ENCODE peak calls at places on chromosome 18, in five cellular contexts. J is right cardiac atrium, A is HepG2, R is GM23338, L is body of pancreas. E is an unnamed sample. For H3K4me1, the result is how much of the 10 kb centered on the place peaks cover.

GRCh38 chr18:74834424-74835309 is 237.0 kb downstream of the ZNF407 start:
- DNase-seq in J (no peak), L (no peak), A (peak), R (peak), E (no peak)

GRCh38 chr18:75161629-75162028 is 47.3 kb downstream of the PTGR3 start:
- DNase-seq in R (no peak), J (no peak), L (no peak), A (peak), E (no peak)

GRCh38 chr18:27311114-27311513 is 126.0 kb upstream of the CHST9 start:
- DNase-seq in R (no peak), J (no peak), L (no peak), A (no peak), E (no peak)

GRCh38 chr18:67520276-67521035 is 3.9 kb upstream of the DSEL start:
- DNase-seq in R (no peak), J (no peak), L (no peak), A (no peak), E (no peak)

GRCh38 chr18:64244571-64244970 is 95.7 kb upstream of the LINC00305 start:
- DNase-seq in A (no peak), R (peak), L (no peak), J (no peak), E (no peak)

GRCh38 chr18:32576296-32576916 is 105.7 kb upstream of the GAREM1 start:
- DNase-seq in L (no peak), J (peak), A (peak), R (peak), E (no peak)

GRCh38 chr18:41036346-41036745 is 918.7 kb upstream of the PIK3C3 start:
- DNase-seq in A (no peak), L (no peak), J (no peak), R (no peak), E (no peak)

GRCh38 chr18:7940379-7940778 is 373.3 kb downstream of the PTPRM start:
- DNase-seq in A (no peak), J (no peak), L (no peak), R (no peak), E (no peak)

GRCh38 chr18:13376841-13377351 is 158.3 kb downstream of the LDLRAD4 start:
- DNase-seq in R (no peak), A (no peak), J (no peak), L (no peak), E (no peak)

GRCh38 chr18:2420367-2420766 is 150.9 kb downstream of the METTL4 start:
- DNase-seq in A (no peak), R (peak), J (no peak), L (no peak), E (no peak)

GRCh38 chr18:28793911-28794310 is 617.0 kb upstream of the CDH2 start:
- DNase-seq in R (no peak), J (no peak), A (no peak), L (no peak), E (no peak)

GRCh38 chr18:65620076-65620696 is 130.6 kb upstream of the CDH7 start:
- DNase-seq in J (no peak), A (no peak), R (no peak), L (no peak), E (peak)

GRCh38 chr18:62786689-62787088 is 71.3 kb downstream of the PHLPP1 start:
- DNase-seq in R (no peak), J (no peak), L (no peak), A (no peak), E (no peak)
- H3K4me1 ChIP-seq in R (half or more), J (under half), L (under half), A (half or more), E (under half)

GRCh38 chr18:77114070-77114563 is 18.5 kb downstream of the MBP start:
- DNase-seq in J (no peak), L (no peak), R (no peak), A (no peak), E (no peak)
- H3K27ac ChIP-seq in J (no peak), L (peak), R (no peak), A (peak), E (peak)

DNA sequence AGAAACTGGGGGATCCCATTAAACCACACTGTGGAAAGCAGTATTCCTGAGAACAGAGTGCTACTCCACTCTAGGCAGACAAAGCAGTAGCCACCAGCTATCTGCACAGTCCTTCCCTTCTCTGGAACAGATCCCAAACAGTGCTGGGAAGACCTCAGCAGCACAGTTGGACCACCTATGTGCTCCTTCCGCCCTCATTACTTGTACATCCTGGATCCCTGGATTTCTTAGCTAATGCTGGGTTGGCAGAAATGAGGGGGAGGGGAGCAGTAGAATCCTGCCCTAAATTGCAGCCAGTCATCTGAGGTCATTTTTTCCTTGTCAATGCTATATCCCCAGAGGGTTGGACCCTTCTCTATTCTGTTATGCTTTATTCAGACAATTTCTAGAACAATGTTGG is 13.8 kb upstream of the MALT1 start:
- DNase-seq in R (no peak), L (no peak), A (no peak), J (no peak), E (no peak)
- H3K4me3 ChIP-seq in R (no peak), L (no peak), A (no peak), J (no peak), E (no peak)

DNA sequence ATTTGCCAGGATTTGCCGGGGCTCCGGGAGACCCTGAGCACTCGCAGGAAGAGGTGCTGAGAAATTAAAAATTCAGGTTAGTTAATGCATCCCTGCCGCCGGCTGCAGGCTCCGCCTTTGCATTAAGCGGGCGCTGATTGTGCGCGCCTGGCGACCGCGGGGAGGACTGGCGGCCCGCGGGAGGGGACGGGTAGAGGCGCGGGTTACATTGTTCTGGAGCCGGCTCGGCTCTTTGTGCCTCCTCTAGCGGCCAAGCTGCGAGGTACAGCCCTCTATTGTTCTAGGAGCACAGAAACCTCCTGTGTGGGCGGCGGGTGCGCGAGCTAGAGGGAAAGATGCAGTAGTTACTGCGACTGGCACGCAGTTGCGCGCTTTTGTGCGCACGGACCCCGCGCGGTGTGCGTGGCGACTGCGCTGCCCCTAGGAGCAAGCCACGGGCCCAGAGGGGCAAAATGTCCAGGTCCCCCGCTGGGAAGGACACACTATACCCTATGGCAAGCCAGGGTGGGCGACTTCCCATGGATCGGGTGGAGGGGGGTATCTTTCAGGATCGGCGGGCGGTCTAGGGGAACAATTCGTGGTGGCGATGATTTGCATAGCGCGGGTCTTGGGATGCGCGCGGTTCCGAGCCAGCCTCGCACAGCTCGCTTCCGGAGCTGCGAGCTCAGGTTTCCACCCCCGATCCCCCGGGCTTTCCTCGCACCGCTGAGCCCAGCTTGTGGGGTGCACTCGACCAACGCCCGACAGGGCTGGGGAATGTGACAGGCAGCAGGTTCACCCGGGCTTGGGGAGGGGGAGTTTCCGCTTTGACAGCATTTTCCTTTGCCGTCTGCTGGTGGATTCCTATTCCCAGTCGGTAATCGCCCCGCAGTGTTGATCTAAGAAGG is 2.9 kb downstream of the ONECUT2 start:
- DNase-seq in L (peak), A (peak), R (peak), J (peak), E (peak)
- H3K4me1 ChIP-seq in L (half or more), A (under half), R (half or more), J (under half), E (under half)

DNA sequence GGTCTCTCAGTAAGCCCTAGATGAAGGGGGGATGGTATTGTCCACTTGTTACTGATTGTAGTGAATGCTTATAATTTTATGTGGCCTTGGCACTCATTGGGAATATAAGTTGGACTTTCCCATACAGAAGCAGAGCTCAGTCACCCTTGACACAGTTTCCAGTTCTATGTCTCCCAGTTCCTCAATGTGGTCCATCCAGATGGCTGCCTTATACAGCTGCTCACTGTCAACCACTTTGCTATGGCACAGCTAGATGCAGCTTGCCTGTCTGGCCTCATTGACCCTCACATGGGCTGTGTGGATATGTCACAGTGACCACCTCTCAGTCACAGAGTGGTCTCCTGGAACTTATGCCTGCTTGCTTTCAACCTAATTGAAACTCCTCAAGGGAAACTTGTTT is 21.7 kb downstream of the SLC39A6 start:
- DNase-seq in L (no peak), J (no peak), R (no peak), A (no peak), E (no peak)
- H3K27ac ChIP-seq in L (no peak), J (no peak), R (no peak), A (no peak), E (no peak)

DNA sequence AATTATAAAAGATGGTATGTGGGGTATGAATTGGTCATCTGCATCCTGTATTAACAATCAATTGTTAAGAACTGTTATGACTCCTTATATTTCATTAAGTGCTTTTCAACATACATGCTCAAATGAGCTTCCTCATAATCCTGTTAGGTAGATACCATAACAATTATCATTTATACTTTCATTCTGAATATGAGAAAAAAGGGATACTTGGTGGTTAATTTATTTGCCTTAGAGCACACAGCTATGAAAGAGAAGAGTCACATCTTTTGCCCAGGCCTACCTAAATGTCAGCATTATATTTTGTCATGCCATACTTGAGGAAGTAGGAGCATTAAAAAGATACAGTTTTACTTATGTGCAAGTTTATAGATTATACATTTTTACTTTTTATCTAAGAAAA is 169.6 kb downstream of the TCF4 start:
- DNase-seq in A (no peak), R (no peak), L (no peak), J (no peak), E (no peak)
- H3K4me3 ChIP-seq in A (no peak), R (no peak), L (no peak), J (no peak), E (no peak)

E was measured in upper lobe of left lung.